ENCODE peak calls at places on chromosomes 11 and 22, in four cellular contexts. F, Y, J and N are unnamed samples.

GRCh38 chr11:134252539-134253188 is 488 bp downstream of the THYN1 start:
- DNase-seq in F (no peak), Y (no peak), J (no peak), N (no peak)

GRCh38 chr11:58912124-58912523 is 27.2 kb upstream of the GLYATL1 start:
- DNase-seq in F (no peak), Y (no peak), J (no peak), N (peak)

GRCh38 chr11:108530426-108530825 is 32.2 kb upstream of the POGLUT3 start:
- DNase-seq in F (no peak), Y (no peak), J (no peak), N (no peak)

GRCh38 chr11:2510626-2511402 is 66.0 kb downstream of the KCNQ1 start:
- DNase-seq in F (no peak), Y (peak), J (peak), N (no peak)

GRCh38 chr11:65524010-65524746 is 705 bp upstream of the SCYL1 start:
- DNase-seq in F (no peak), Y (peak), J (no peak), N (peak)

GRCh38 chr11:111305871-111306270 is 7.5 kb downstream of the POU2AF3 start:
- DNase-seq in F (no peak), Y (no peak), J (no peak), N (no peak)

GRCh38 chr11:77598195-77598594 is 8.4 kb downstream of the AQP11 start:
- DNase-seq in F (no peak), Y (no peak), J (no peak), N (no peak)

GRCh38 chr11:2813141-2813908 is 72.2 kb downstream of the CDKN1C start:
- DNase-seq in F (no peak), Y (peak), J (no peak), N (no peak)

GRCh38 chr11:44955019-44955738 is 4.5 kb upstream of the TP53I11 start:
- DNase-seq in F (no peak), Y (peak), J (no peak), N (peak)

GRCh38 chr11:134524201-134524600 is 112.2 kb upstream of the B3GAT1 start:
- DNase-seq in F (no peak), Y (peak), J (no peak), N (no peak)

GRCh38 chr22:39205344-39206021 is 39.3 kb downstream of the PDGFB start:
- DNase-seq in F (no peak), Y (peak), J (no peak), N (peak)

GRCh38 chr22:49433717-49434611 is 393.7 kb downstream of the BRD1 start:
- DNase-seq in F (no peak), Y (no peak), J (no peak), N (no peak)

GRCh38 chr11:11045156-11045670 is 187.4 kb upstream of the ZBED5 start:
- DNase-seq in F (no peak), Y (no peak), J (no peak), N (no peak)

GRCh38 chr11:65703846-65704245 is 8.2 kb upstream of the KAT5 start:
- DNase-seq in F (no peak), Y (no peak), J (no peak), N (no peak)

GRCh38 chr11:45022294-45023064 is 71.8 kb upstream of the TP53I11 start:
- DNase-seq in F (no peak), Y (no peak), J (no peak), N (peak)

GRCh38 chr22:20566420-20567260 is 59.2 kb downstream of the MED15 start:
- DNase-seq in F (peak), Y (no peak), J (no peak), N (peak)

GRCh38 chr11:26839911-26840705 is 118.2 kb upstream of the SLC5A12 start:
- DNase-seq in F (no peak), Y (no peak), J (no peak), N (no peak)

GRCh38 chr22:30045001-30045887 is 35.0 kb upstream of the HORMAD2 start:
- DNase-seq in F (no peak), Y (no peak), J (no peak), N (no peak)

GRCh38 chr11:11279956-11280689 is 72.9 kb downstream of the CSNK2A3 start:
- DNase-seq in F (no peak), Y (no peak), J (no peak), N (peak)

GRCh38 chr22:28030442-28030841 is 111.4 kb upstream of the PITPNB start:
- DNase-seq in F (no peak), Y (no peak), J (no peak), N (no peak)

GRCh38 chr22:23190526-23190925 is 10.2 kb downstream of the BCR start:
- DNase-seq in F (no peak), Y (no peak), J (no peak), N (no peak)

GRCh38 chr22:39013923-39014722 is at the start of gene APOBEC3C:
- DNase-seq in F (peak), Y (peak), J (peak), N (peak)

GRCh38 chr22:20956258-20957117 is 10.6 kb upstream of the AIFM3 start:
- DNase-seq in F (no peak), Y (no peak), J (no peak), N (peak)

GRCh38 chr11:126149759-126150236 is 61.7 kb downstream of the RPUSD4 start:
- DNase-seq in F (no peak), Y (no peak), J (no peak), N (no peak)

GRCh38 chr11:75288846-75289760 is 48.5 kb downstream of the TPBGL start:
- DNase-seq in F (no peak), Y (no peak), J (no peak), N (no peak)

GRCh38 chr11:73949246-73949645 is 1.6 kb upstream of the DNAJB13 start:
- DNase-seq in F (no peak), Y (no peak), J (no peak), N (no peak)

GRCh38 chr11:12876988-12877387 is 132.1 kb upstream of the RASSF10 start:
- DNase-seq in F (no peak), Y (no peak), J (no peak), N (no peak)

GRCh38 chr11:118625976-118626375 is 18.6 kb downstream of the PHLDB1 start:
- DNase-seq in F (no peak), Y (peak), J (no peak), N (no peak)

GRCh38 chr22:49517211-49517610 is 310.5 kb downstream of the BRD1 start:
- DNase-seq in F (no peak), Y (no peak), J (no peak), N (no peak)

GRCh38 chr11:10993186-10993585 is 135.3 kb upstream of the ZBED5 start:
- DNase-seq in F (no peak), Y (no peak), J (no peak), N (peak)

GRCh38 chr11:60454212-60454611 is 1.4 kb upstream of the MS4A1 start:
- DNase-seq in F (no peak), Y (no peak), J (no peak), N (no peak)

GRCh38 chr22:28034145-28034759 is 115.2 kb upstream of the PITPNB start:
- DNase-seq in F (no peak), Y (no peak), J (no peak), N (no peak)

GRCh38 chr11:235998-236773 is at the start of gene SIRT3:
- DNase-seq in F (peak), Y (peak), J (peak), N (peak)

GRCh38 chr11:111177037-111177988 is 68.2 kb upstream of the POU2AF2 start:
- DNase-seq in F (no peak), Y (no peak), J (no peak), N (no peak)

GRCh38 chr11:2471048-2471803 is 26.4 kb downstream of the KCNQ1 start:
- DNase-seq in F (no peak), Y (no peak), J (no peak), N (no peak)

GRCh38 chr11:86538223-86538548 is 134.2 kb downstream of the ME3 start:
- DNase-seq in F (no peak), Y (no peak), J (no peak), N (no peak)

GRCh38 chr11:131136476-131136875 is 220.2 kb upstream of the SNX19 start:
- DNase-seq in F (no peak), Y (no peak), J (no peak), N (peak)

GRCh38 chr22:45879552-45879949 is 97.4 kb downstream of the WNT7B start:
- DNase-seq in F (no peak), Y (no peak), J (no peak), N (no peak)

GRCh38 chr11:117861151-117862018 is 15.1 kb downstream of the FXYD6 start:
- DNase-seq in F (no peak), Y (no peak), J (no peak), N (peak)

GRCh38 chr11:1054143-1055108 is 17.9 kb upstream of the MUC6 start:
- DNase-seq in F (no peak), Y (peak), J (no peak), N (no peak)

GRCh38 chr11:17186932-17187692 is 20.7 kb downstream of the PIK3C2A start:
- DNase-seq in F (no peak), Y (no peak), J (no peak), N (no peak)
- H3K4me3 ChIP-seq in F (no peak), Y (no peak), J (no peak), N (no peak)

GRCh38 chr11:120256779-120257178 is 16.8 kb downstream of the POU2F3 start:
- DNase-seq in F (no peak), Y (no peak), J (no peak), N (no peak)

GRCh38 chr11:120256178-120256577 is 16.2 kb downstream of the POU2F3 start:
- DNase-seq in F (no peak), Y (no peak), J (no peak), N (no peak)

GRCh38 chr11:120254788-120255518 is 15.0 kb downstream of the POU2F3 start:
- DNase-seq in F (no peak), Y (no peak), J (no peak), N (no peak)

GRCh38 chr11:120257346-120257745 is 17.4 kb downstream of the POU2F3 start:
- DNase-seq in F (no peak), Y (no peak), J (no peak), N (no peak)

GRCh38 chr11:120255519-120255866 is 15.6 kb downstream of the POU2F3 start:
- DNase-seq in F (no peak), Y (no peak), J (no peak), N (no peak)
- H3K4me3 ChIP-seq in F (no peak), Y (no peak), J (no peak), N (no peak)

GRCh38 chr11:114068327-114068726 is 8.8 kb downstream of the ZBTB16 start:
- DNase-seq in F (no peak), Y (no peak), J (no peak), N (no peak)
- H3K4me3 ChIP-seq in F (no peak), Y (peak), J (peak), N (no peak)

GRCh38 chr11:115941044-115941443 is 436.8 kb upstream of the CADM1 start:
- DNase-seq in F (no peak), Y (no peak), J (no peak), N (no peak)

GRCh38 chr11:115942043-115942442 is 437.8 kb upstream of the CADM1 start:
- DNase-seq in F (no peak), Y (no peak), J (no peak), N (no peak)

GRCh38 chr11:115941481-115941993 is 437.3 kb upstream of the CADM1 start:
- DNase-seq in F (no peak), Y (peak), J (no peak), N (peak)

GRCh38 chr11:115939726-115940421 is 435.7 kb upstream of the CADM1 start:
- DNase-seq in F (no peak), Y (no peak), J (no peak), N (no peak)

DNA sequence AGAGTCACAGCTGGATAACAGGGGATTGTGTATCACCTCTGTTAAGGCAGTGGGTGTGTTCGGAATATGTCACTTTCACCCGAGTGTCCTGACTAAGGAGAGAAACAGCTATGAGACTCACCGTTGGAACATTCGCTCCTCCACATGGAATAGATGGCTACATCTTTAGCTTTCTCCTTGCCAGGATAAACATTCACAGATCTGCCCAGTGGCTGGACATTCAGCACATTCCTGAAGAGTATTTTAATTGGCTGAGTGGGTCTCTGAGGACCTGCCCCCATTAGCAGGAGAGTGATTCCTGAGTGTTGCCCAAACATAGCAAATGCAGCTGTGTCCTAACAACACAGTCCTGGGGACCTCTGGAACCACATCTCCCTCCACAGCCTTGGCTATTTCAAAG is 434.9 kb upstream of the CADM1 start:
- DNase-seq in F (no peak), Y (no peak), J (no peak), N (no peak)
- H3K4me3 ChIP-seq in F (no peak), Y (no peak), J (no peak), N (no peak)

GRCh38 chr22:40401981-40402406 is 31.6 kb downstream of the SGSM3 start:
- DNase-seq in F (no peak), Y (no peak), J (no peak), N (no peak)

GRCh38 chr22:40400173-40400572 is 29.8 kb downstream of the SGSM3 start:
- DNase-seq in F (peak), Y (peak), J (no peak), N (no peak)

GRCh38 chr22:40397436-40397835 is 27.0 kb downstream of the SGSM3 start:
- DNase-seq in F (no peak), Y (peak), J (no peak), N (no peak)

GRCh38 chr22:40401532-40401931 is 31.1 kb downstream of the SGSM3 start:
- DNase-seq in F (peak), Y (peak), J (no peak), N (no peak)

GRCh38 chr22:40399661-40400060 is 29.3 kb downstream of the SGSM3 start:
- DNase-seq in F (no peak), Y (peak), J (no peak), N (no peak)
- H3K4me3 ChIP-seq in F (no peak), Y (no peak), J (no peak), N (no peak)

DNA sequence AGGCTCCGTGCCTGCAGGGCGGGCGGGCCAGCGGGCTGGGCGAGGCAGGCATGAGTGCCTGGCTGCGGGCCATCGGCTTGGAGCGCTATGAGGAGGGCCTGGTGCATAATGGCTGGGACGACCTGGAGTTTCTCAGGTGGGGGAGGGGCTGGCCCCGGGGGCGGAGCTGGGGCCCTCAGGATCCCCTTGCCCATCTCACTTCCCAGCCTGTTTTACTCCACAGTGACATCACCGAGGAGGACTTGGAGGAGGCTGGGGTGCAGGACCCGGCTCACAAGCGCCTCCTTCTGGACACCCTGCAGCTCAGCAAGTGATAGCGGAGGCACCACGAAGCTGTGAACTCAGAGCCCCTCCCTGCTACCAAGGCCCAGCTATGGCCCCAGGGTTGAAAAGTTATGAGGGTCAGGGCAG is 5.9 kb downstream of the PHOX2A start:
- DNase-seq in F (peak), Y (peak), J (no peak), N (peak)
- H3K4me3 ChIP-seq in F (no peak), Y (no peak), J (no peak), N (no peak)

DNA sequence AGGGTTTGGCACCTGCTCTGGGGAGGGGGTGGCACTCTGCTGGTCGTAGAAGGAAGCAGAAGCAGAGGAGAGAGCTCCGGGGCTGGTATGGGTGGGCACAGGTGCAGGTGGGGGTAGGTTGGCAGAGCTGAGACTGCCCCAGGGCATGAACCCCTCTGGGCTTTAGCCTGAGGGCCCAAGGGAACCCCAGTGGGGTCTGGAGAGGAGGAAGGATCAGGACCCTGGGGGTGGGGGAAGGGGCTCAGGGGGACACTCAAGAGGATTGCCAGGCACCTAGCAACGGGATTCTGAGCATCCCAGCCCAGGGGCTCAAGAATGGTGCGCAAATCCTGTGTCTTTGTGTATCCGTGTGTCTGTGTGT is 6.3 kb downstream of the ALDH3B2 start:
- DNase-seq in F (no peak), Y (no peak), J (no peak), N (no peak)
- H3K4me3 ChIP-seq in F (no peak), Y (no peak), J (no peak), N (no peak)

DNA sequence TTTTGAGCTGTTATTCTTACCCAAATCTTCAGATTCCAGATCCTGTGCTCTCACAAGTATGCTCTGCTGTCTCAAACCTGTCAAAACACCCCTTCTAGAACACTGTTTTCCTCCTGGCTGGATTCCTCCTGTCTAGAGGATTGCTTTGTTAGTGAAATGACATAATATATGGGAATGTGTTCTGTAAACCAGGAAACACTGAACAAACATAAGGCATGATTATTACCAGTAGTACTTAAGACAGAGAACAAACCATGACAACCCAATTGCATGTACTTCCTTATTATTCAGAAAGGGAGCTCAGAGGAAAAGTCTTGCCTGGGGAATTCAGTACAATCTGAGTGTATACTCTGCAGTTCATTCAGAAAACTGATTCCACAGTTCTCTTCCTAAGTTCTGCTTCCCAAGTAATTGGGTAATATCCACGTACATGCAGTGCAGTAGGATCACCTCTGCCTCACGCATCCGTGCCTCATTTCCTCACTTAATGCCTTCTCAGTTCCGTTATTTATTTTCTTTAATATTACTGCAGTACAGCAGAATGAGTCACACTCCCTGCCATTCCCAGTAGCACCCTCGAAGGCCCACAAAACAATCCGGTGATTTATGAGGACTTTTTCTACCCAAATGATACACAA is 897.0 kb downstream of the KCNA4 start:
- DNase-seq in F (no peak), Y (no peak), J (no peak), N (peak)
- H3K4me3 ChIP-seq in F (no peak), Y (no peak), J (no peak), N (no peak)

GRCh38 chr22:41050873-41051272 is 41.5 kb upstream of the EP300 start:
- DNase-seq in F (no peak), Y (no peak), J (no peak), N (no peak)

GRCh38 chr22:41047741-41048140 is 44.7 kb upstream of the EP300 start:
- DNase-seq in F (no peak), Y (no peak), J (no peak), N (no peak)

GRCh38 chr22:41052661-41053490 is 39.5 kb upstream of the EP300 start:
- DNase-seq in F (no peak), Y (no peak), J (no peak), N (peak)

GRCh38 chr22:41043727-41044126 is 48.7 kb upstream of the EP300 start:
- DNase-seq in F (no peak), Y (no peak), J (no peak), N (no peak)

GRCh38 chr22:41048791-41049717 is 43.3 kb upstream of the EP300 start:
- DNase-seq in F (no peak), Y (peak), J (peak), N (no peak)
- H3K4me3 ChIP-seq in F (no peak), Y (peak), J (peak), N (no peak)